ENCODE peak calls at places on chromosomes 2 and 18, in nine cellular contexts. E is stomach, Z is testis, L is A549, Q is GM12878, R is Peyer's patch, O is sigmoid colon, G is HepG2, C is tibial nerve. U is an unnamed sample.

GRCh38 chr2:2564300-2565085 is 233.4 kb upstream of the MYT1L start:
- DNase-seq in O (no peak), G (no peak), C (no peak), L (no peak), Z (peak; percentile 25), E (no peak), R (no peak), Q (no peak), U (no peak)

GRCh38 chr2:177265834-177266817 is 1.6 kb upstream of the NFE2L2 start:
- DNase-seq in O (no peak), G (peak; percentile 85), Z (no peak), C (no peak), E (no peak), Q (no peak), R (no peak), L (peak; percentile 90), U (no peak)

GRCh38 chr2:112077814-112078213 is 22.7 kb downstream of the TMEM87B start:
- DNase-seq in R (no peak), Z (no peak), G (no peak), L (no peak), Q (no peak), C (no peak), E (no peak), O (no peak), U (no peak)

GRCh38 chr2:26989156-26989555 is 18.7 kb downstream of the MAPRE3 start:
- DNase-seq in O (no peak), G (no peak), C (no peak), R (no peak), E (no peak), Q (no peak), L (no peak), Z (no peak), U (no peak)

GRCh38 chr2:235506291-235506996 is 12.6 kb downstream of the AGAP1 start:
- DNase-seq in Q (no peak), L (peak; percentile 33), R (no peak), Z (no peak), E (no peak), O (no peak), C (no peak), G (no peak), U (peak; percentile 72)

GRCh38 chr2:5392658-5393057 is 299.5 kb upstream of the SOX11 start:
- DNase-seq in Q (no peak), G (no peak), L (no peak), C (no peak), R (no peak), O (no peak), E (no peak), Z (no peak), U (no peak)

GRCh38 chr2:160869411-160869810 is 290.8 kb upstream of the TANK start:
- DNase-seq in L (peak; percentile 46), R (no peak), Q (no peak), E (no peak), C (peak; percentile 19), Z (no peak), O (no peak), G (no peak), U (no peak)

GRCh38 chr2:174778479-174778962 is 14.2 kb upstream of the CHRNA1 start:
- DNase-seq in R (peak; percentile 68), L (no peak), E (no peak), C (peak; percentile 39), Z (no peak), G (peak; percentile 55), O (no peak), Q (peak; percentile 50), U (no peak)

GRCh38 chr2:144660518-144661316 is 140.8 kb upstream of the ZEB2 start:
- DNase-seq in R (no peak), E (no peak), L (peak; percentile 12), O (no peak), Q (no peak), G (no peak), C (no peak), Z (no peak), U (no peak)

GRCh38 chr18:33830210-33830609 is 252.2 kb downstream of the ASXL3 start:
- DNase-seq in Q (no peak), R (no peak), O (no peak), E (no peak), L (no peak), C (no peak), G (no peak), Z (no peak), U (no peak)

GRCh38 chr2:158953926-158954763 is 14.3 kb upstream of the TANC1 start:
- DNase-seq in O (peak; percentile 95), R (peak; percentile 26), Q (no peak), E (peak; percentile 80), Z (peak; percentile 76), C (peak; percentile 77), G (peak; percentile 77), L (peak; percentile 87), U (peak; percentile 56)

GRCh38 chr18:59704146-59704545 is 6.9 kb upstream of the CCBE1 start:
- DNase-seq in L (no peak), O (no peak), C (no peak), Q (no peak), G (no peak), Z (no peak), R (no peak), E (no peak), U (no peak)

GRCh38 chr18:79573921-79574491 is 105.6 kb upstream of the CTDP1 start:
- DNase-seq in R (no peak), O (peak; percentile 41), Q (no peak), Z (no peak), E (no peak), G (no peak), C (no peak), L (no peak), U (peak; percentile 10)

GRCh38 chr2:43832457-43832856 is 6.2 kb downstream of the ABCG5 start:
- DNase-seq in R (no peak), L (no peak), O (no peak), Z (no peak), Q (no peak), E (no peak), C (no peak), G (no peak), U (no peak)

GRCh38 chr2:39620067-39620466 is 45.6 kb upstream of the TMEM178A start:
- DNase-seq in Q (no peak), R (peak; percentile 22), Z (peak; percentile 56), C (peak; percentile 45), O (peak; percentile 81), E (peak; percentile 56), L (peak; percentile 9), G (peak; percentile 17), U (no peak)

GRCh38 chr18:56992777-56993176 is 154.1 kb upstream of the BOD1L2 start:
- DNase-seq in G (no peak), Q (no peak), Z (no peak), O (no peak), L (no peak), E (no peak), C (no peak), R (no peak), U (no peak)

GRCh38 chr18:43396266-43396665 is 119.0 kb upstream of the SYT4 start:
- DNase-seq in Q (no peak), O (no peak), C (no peak), L (peak; percentile 5), Z (no peak), G (no peak), E (no peak), R (no peak), U (no peak)

GRCh38 chr2:189002079-189002478 is 27.9 kb downstream of the COL3A1 start:
- DNase-seq in R (no peak), C (no peak), Z (no peak), L (peak; percentile 80), G (no peak), O (no peak), Q (no peak), E (no peak), U (no peak)
- TF ChIP-seq POLR2A in R (no peak), C (no peak), Z (no peak), L (no peak), G (no peak), O (no peak), Q (no peak), E (no peak), U (no peak)

GRCh38 chr2:134918518-134919359 is at the start of gene CCNT2:
- DNase-seq in E (peak; percentile 99), Q (peak; percentile 95), O (peak; percentile 99), Z (peak; percentile 98), G (peak; percentile 99), L (peak; percentile 99), C (peak; percentile 95), R (peak; percentile 97), U (peak; percentile 98)
- TF ChIP-seq POLR2A in E (no peak), Q (peak; percentile 91), O (no peak), Z (no peak), G (peak; percentile 84), L (peak; percentile 62), C (no peak), R (no peak), U (peak; percentile 51)

DNA sequence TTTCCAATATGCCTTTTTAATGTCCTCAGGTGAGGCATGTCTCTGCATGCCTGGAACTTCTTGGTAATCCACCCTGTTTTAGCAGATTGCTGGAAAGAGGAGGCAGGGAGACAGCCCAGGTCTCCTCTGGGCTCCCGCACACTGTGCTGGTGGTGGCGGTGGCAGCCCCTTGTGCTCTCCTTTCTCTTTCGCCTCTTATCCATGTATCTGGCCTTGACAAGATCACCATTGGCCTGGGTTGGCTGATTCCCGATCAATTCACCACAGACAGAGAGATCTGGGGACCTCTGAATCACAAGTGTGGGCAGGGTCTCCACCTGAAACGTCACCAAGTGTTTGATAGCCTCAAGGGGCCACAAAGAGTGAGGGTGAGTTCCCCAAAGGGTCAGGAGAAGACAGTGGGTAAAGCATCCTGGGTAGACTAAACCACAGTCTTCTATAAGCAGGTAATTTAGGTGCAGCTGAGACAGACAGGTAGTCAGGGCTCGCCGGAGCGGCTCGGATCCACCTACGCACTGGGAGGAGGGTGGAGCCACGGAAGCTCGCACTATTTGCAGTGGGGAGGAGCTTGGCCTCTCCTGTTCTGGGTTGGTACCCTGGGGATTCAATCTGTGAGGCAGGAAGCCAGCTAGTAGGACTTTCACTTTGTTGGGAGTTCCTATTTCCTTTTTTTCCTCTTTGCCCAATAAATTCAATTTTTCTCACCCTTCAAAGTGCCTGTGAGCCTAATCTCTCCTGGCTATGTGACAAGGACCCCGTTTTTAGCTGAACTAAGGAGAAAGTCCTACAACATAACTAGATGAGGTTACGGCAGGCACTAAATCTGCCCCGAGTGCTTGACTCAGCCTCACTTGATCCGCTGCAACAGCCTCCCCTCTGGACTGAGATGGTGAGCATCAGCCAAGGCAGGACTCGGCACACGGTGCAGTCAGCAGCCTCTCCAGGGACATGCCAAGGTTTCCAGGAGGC is 57.6 kb downstream of the SLC4A3 start:
- DNase-seq in Q (peak; percentile 66), L (no peak), Z (peak; percentile 80), O (peak; percentile 83), E (peak; percentile 73), C (peak; percentile 52), G (peak; percentile 61), R (peak; percentile 30), U (peak; percentile 81)
- TF ChIP-seq POLR2A in Q (no peak), L (no peak), Z (no peak), O (no peak), E (no peak), C (no peak), G (peak; percentile 24), R (peak; percentile 14), U (no peak)

DNA sequence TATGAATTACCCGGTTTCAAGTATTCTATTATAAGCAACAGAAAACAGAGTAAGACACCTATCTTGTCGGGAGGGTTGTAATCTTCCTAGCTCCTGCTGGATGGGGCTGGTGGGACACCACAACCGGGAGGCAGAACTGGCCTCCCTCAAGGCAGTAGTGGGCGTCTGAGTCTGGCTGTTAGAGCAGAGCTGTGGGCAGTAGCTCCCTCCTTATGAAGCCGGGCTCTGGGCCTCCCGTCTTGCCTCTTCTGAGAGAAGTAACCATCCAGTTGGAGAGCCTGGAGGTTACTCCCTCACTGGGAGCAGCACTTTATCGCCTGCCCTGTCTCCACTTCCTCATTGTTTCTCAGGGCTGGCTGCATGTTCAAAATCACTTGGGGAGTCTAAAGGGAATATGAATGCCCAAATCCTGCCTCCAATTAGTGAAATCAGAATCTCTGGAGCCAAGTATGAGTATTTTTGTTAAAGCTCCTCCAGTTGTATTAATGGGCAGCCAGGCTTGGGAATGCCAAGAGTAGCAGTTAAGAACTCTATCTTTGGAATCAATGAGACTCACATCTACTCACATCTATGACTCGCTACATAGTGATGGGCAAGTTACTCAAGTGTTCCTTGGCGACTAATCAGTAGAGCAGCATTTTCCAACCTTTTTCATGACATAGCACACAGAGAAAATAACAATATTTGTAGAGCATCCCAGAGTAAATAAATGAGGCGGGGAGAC is 27.3 kb upstream of the NRP2 start:
- DNase-seq in E (no peak), Q (no peak), O (no peak), C (no peak), R (no peak), G (no peak), Z (no peak), L (no peak), U (no peak)
- TF ChIP-seq POLR2A in E (no peak), Q (no peak), O (no peak), C (no peak), R (no peak), G (no peak), Z (no peak), L (no peak), U (no peak)

U was measured in breast epithelium.